ENCODE peak calls at places on chromosomes 11 and 22, in nine cellular contexts. One of them, this sample, is unnamed.

GRCh38 chr11:8926236-8926635 is 6.5 kb downstream of the C11orf16 start:
- DNase-seq in HAP-1: no peak
- DNase-seq in ovary: no peak
- DNase-seq in RWPE2: no peak
- DNase-seq in body of pancreas: no peak
- DNase-seq in cardiac muscle cell: no peak
- DNase-seq in mucosa of descending colon: no peak
- DNase-seq in brain microvascular endothelial cell: no peak
- DNase-seq in kidney: no peak
- DNase-seq in this sample: no peak

GRCh38 chr11:130635937-130636336 is 187.5 kb downstream of the ADAMTS15 start:
- DNase-seq in HAP-1: no peak
- DNase-seq in RWPE2: no peak
- DNase-seq in body of pancreas: no peak
- DNase-seq in mucosa of descending colon: no peak
- DNase-seq in kidney: no peak
- DNase-seq in cardiac muscle cell: no peak
- DNase-seq in ovary: no peak
- DNase-seq in brain microvascular endothelial cell: no peak
- DNase-seq in this sample: no peak

GRCh38 chr11:24932110-24933000 is 435.5 kb downstream of the LUZP2 start:
- DNase-seq in ovary: no peak
- DNase-seq in mucosa of descending colon: peak; percentile 57
- DNase-seq in kidney: no peak
- DNase-seq in body of pancreas: no peak
- DNase-seq in brain microvascular endothelial cell: no peak
- DNase-seq in RWPE2: no peak
- DNase-seq in cardiac muscle cell: no peak
- DNase-seq in HAP-1: no peak
- DNase-seq in this sample: no peak

GRCh38 chr11:16846305-16846704 is 107.9 kb downstream of the C11orf58 start:
- DNase-seq in cardiac muscle cell: no peak
- DNase-seq in brain microvascular endothelial cell: no peak
- DNase-seq in ovary: no peak
- DNase-seq in HAP-1: no peak
- DNase-seq in kidney: no peak
- DNase-seq in mucosa of descending colon: no peak
- DNase-seq in RWPE2: no peak
- DNase-seq in body of pancreas: no peak
- DNase-seq in this sample: no peak

GRCh38 chr11:112884012-112884767 is 77.0 kb upstream of the NCAM1 start:
- DNase-seq in RWPE2: no peak
- DNase-seq in ovary: no peak
- DNase-seq in kidney: no peak
- DNase-seq in body of pancreas: no peak
- DNase-seq in cardiac muscle cell: no peak
- DNase-seq in brain microvascular endothelial cell: no peak
- DNase-seq in HAP-1: no peak
- DNase-seq in mucosa of descending colon: no peak
- DNase-seq in this sample: no peak

GRCh38 chr22:47551438-47551788 is 789.0 kb downstream of the TBC1D22A start:
- DNase-seq in HAP-1: no peak
- DNase-seq in RWPE2: no peak
- DNase-seq in ovary: no peak
- DNase-seq in mucosa of descending colon: no peak
- DNase-seq in cardiac muscle cell: no peak
- DNase-seq in kidney: no peak
- DNase-seq in body of pancreas: no peak
- DNase-seq in brain microvascular endothelial cell: no peak
- DNase-seq in this sample: no peak

GRCh38 chr22:29093501-29093921 is 20.7 kb downstream of the KREMEN1 start:
- DNase-seq in mucosa of descending colon: no peak
- DNase-seq in ovary: peak; percentile 30
- DNase-seq in RWPE2: no peak
- DNase-seq in kidney: peak; percentile 68
- DNase-seq in brain microvascular endothelial cell: no peak
- DNase-seq in cardiac muscle cell: no peak
- DNase-seq in body of pancreas: no peak
- DNase-seq in HAP-1: no peak
- DNase-seq in this sample: no peak

GRCh38 chr22:17920145-17920605 is 104.2 kb downstream of the MICAL3 start:
- DNase-seq in mucosa of descending colon: peak; percentile 78
- DNase-seq in body of pancreas: no peak
- DNase-seq in ovary: peak; percentile 61
- DNase-seq in cardiac muscle cell: peak; percentile 91
- DNase-seq in brain microvascular endothelial cell: peak; percentile 45
- DNase-seq in RWPE2: no peak
- DNase-seq in kidney: peak; percentile 85
- DNase-seq in HAP-1: no peak
- DNase-seq in this sample: no peak

GRCh38 chr11:57327721-57328120 is 3.0 kb upstream of the TNKS1BP1 start:
- DNase-seq in HAP-1: no peak
- DNase-seq in brain microvascular endothelial cell: no peak
- DNase-seq in cardiac muscle cell: no peak
- DNase-seq in kidney: no peak
- DNase-seq in body of pancreas: no peak
- DNase-seq in mucosa of descending colon: no peak
- DNase-seq in RWPE2: no peak
- DNase-seq in ovary: no peak
- DNase-seq in this sample: no peak
- H3K36me3 ChIP-seq in HAP-1: peaks cover 75% of the 10 kb centered on the region
- H3K36me3 ChIP-seq in brain microvascular endothelial cell: peaks cover 62% of the 10 kb centered on the region
- H3K36me3 ChIP-seq in cardiac muscle cell: peaks cover 48% of the 10 kb centered on the region
- H3K36me3 ChIP-seq in kidney: peaks cover 57% of the 10 kb centered on the region
- H3K36me3 ChIP-seq in body of pancreas: peaks cover 35% of the 10 kb centered on the region
- H3K36me3 ChIP-seq in mucosa of descending colon: peaks cover 10% of the 10 kb centered on the region
- H3K36me3 ChIP-seq in RWPE2: peaks cover 70% of the 10 kb centered on the region
- H3K36me3 ChIP-seq in ovary: no peaks in the 10 kb centered on the region
- H3K36me3 ChIP-seq in this sample: peaks cover 63% of the 10 kb centered on the region

GRCh38 chr11:1070594-1071462 is 3.8 kb upstream of the MUC2 start:
- DNase-seq in HAP-1: peak; percentile 5
- DNase-seq in mucosa of descending colon: no peak
- DNase-seq in RWPE2: peak; percentile 52
- DNase-seq in ovary: peak; percentile 4
- DNase-seq in body of pancreas: no peak
- DNase-seq in kidney: peak; percentile 59
- DNase-seq in cardiac muscle cell: no peak
- DNase-seq in brain microvascular endothelial cell: no peak
- DNase-seq in this sample: peak; percentile 28
- H3K36me3 ChIP-seq in HAP-1: no peaks in the 10 kb centered on the region
- H3K36me3 ChIP-seq in mucosa of descending colon: no peaks in the 10 kb centered on the region
- H3K36me3 ChIP-seq in RWPE2: no peaks in the 10 kb centered on the region
- H3K36me3 ChIP-seq in ovary: no peaks in the 10 kb centered on the region
- H3K36me3 ChIP-seq in body of pancreas: no peaks in the 10 kb centered on the region
- H3K36me3 ChIP-seq in kidney: no peaks in the 10 kb centered on the region
- H3K36me3 ChIP-seq in cardiac muscle cell: no peaks in the 10 kb centered on the region
- H3K36me3 ChIP-seq in brain microvascular endothelial cell: no peaks in the 10 kb centered on the region
- H3K36me3 ChIP-seq in this sample: no peaks in the 10 kb centered on the region

GRCh38 chr11:76005746-76006145 is 190.7 kb downstream of the UVRAG start:
- DNase-seq in ovary: no peak
- DNase-seq in cardiac muscle cell: no peak
- DNase-seq in mucosa of descending colon: no peak
- DNase-seq in brain microvascular endothelial cell: peak; percentile 24
- DNase-seq in kidney: no peak
- DNase-seq in RWPE2: no peak
- DNase-seq in HAP-1: no peak
- DNase-seq in body of pancreas: no peak
- DNase-seq in this sample: no peak
- H3K36me3 ChIP-seq in ovary: no peaks in the 10 kb centered on the region
- H3K36me3 ChIP-seq in cardiac muscle cell: no peaks in the 10 kb centered on the region
- H3K36me3 ChIP-seq in mucosa of descending colon: no peaks in the 10 kb centered on the region
- H3K36me3 ChIP-seq in brain microvascular endothelial cell: no peaks in the 10 kb centered on the region
- H3K36me3 ChIP-seq in kidney: peaks cover 24% of the 10 kb centered on the region
- H3K36me3 ChIP-seq in RWPE2: peaks cover 10% of the 10 kb centered on the region
- H3K36me3 ChIP-seq in HAP-1: peaks cover 5% of the 10 kb centered on the region
- H3K36me3 ChIP-seq in body of pancreas: peaks cover 2% of the 10 kb centered on the region
- H3K36me3 ChIP-seq in this sample: peaks cover 55% of the 10 kb centered on the region

GRCh38 chr11:69994810-69995209 is 83.3 kb upstream of the ANO1 start:
- DNase-seq in brain microvascular endothelial cell: no peak
- DNase-seq in cardiac muscle cell: no peak
- DNase-seq in kidney: no peak
- DNase-seq in RWPE2: no peak
- DNase-seq in ovary: no peak
- DNase-seq in body of pancreas: no peak
- DNase-seq in HAP-1: no peak
- DNase-seq in mucosa of descending colon: no peak
- DNase-seq in this sample: no peak

GRCh38 chr11:69999721-70000120 is 78.4 kb upstream of the ANO1 start:
- DNase-seq in cardiac muscle cell: no peak
- DNase-seq in HAP-1: no peak
- DNase-seq in kidney: no peak
- DNase-seq in body of pancreas: no peak
- DNase-seq in mucosa of descending colon: no peak
- DNase-seq in RWPE2: peak; percentile 7
- DNase-seq in ovary: no peak
- DNase-seq in brain microvascular endothelial cell: no peak
- DNase-seq in this sample: no peak

GRCh38 chr11:69997352-69997751 is 80.8 kb upstream of the ANO1 start:
- DNase-seq in kidney: no peak
- DNase-seq in body of pancreas: no peak
- DNase-seq in cardiac muscle cell: no peak
- DNase-seq in mucosa of descending colon: no peak
- DNase-seq in HAP-1: no peak
- DNase-seq in brain microvascular endothelial cell: no peak
- DNase-seq in RWPE2: peak; percentile 9
- DNase-seq in ovary: no peak
- DNase-seq in this sample: no peak

GRCh38 chr11:69995697-69996096 is 82.4 kb upstream of the ANO1 start:
- DNase-seq in cardiac muscle cell: no peak
- DNase-seq in ovary: no peak
- DNase-seq in mucosa of descending colon: no peak
- DNase-seq in brain microvascular endothelial cell: no peak
- DNase-seq in body of pancreas: no peak
- DNase-seq in kidney: no peak
- DNase-seq in RWPE2: no peak
- DNase-seq in HAP-1: no peak
- DNase-seq in this sample: no peak

DNA sequence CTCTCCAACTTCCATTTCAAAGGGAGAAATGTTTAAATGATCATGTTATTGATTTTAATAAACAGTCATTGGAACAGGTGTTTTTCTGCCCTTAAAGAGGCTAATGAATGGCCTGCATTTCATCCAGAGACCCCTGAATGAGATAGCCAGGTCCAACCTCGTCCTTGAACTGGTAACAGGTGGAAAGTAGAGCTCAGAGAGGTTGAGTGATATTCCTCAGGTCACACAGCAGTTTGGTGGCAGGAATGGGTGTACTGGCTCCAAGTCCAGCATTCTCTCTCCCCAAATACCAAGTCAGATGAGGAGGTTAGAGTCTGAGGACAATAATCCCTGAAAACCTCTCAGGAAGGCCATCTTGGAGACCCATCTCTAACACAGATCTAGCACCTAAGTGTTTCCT is 81.7 kb upstream of the ANO1 start:
- DNase-seq in cardiac muscle cell: no peak
- DNase-seq in HAP-1: no peak
- DNase-seq in brain microvascular endothelial cell: no peak
- DNase-seq in ovary: no peak
- DNase-seq in mucosa of descending colon: no peak
- DNase-seq in body of pancreas: no peak
- DNase-seq in kidney: no peak
- DNase-seq in RWPE2: no peak
- DNase-seq in this sample: no peak
- H3K36me3 ChIP-seq in cardiac muscle cell: no peaks in the 10 kb centered on the region
- H3K36me3 ChIP-seq in HAP-1: no peaks in the 10 kb centered on the region
- H3K36me3 ChIP-seq in brain microvascular endothelial cell: no peaks in the 10 kb centered on the region
- H3K36me3 ChIP-seq in ovary: no peaks in the 10 kb centered on the region
- H3K36me3 ChIP-seq in mucosa of descending colon: no peaks in the 10 kb centered on the region
- H3K36me3 ChIP-seq in body of pancreas: no peaks in the 10 kb centered on the region
- H3K36me3 ChIP-seq in kidney: no peaks in the 10 kb centered on the region
- H3K36me3 ChIP-seq in RWPE2: no peaks in the 10 kb centered on the region
- H3K36me3 ChIP-seq in this sample: no peaks in the 10 kb centered on the region